ENCODE peak calls at places on chromosomes 3 and 15, in nine cellular contexts. P, E, W, U, M, A, G, N and Q are unnamed samples.

GRCh38 chr3:187041362-187042061 is 97.8 kb downstream of the RPL39L start:
- DNase-seq in P (no peak), E (peak; percentile 44), W (no peak), U (no peak), M (no peak), A (no peak), G (no peak), N (no peak), Q (no peak)

GRCh38 chr15:60583946-60584345 is 105.0 kb upstream of the ICE2 start:
- DNase-seq in P (no peak), E (no peak), W (no peak), U (peak; percentile 48), M (no peak), A (peak; percentile 64), G (no peak), N (no peak), Q (no peak)

GRCh38 chr3:31157893-31158620 is 263.6 kb upstream of the GADL1 start:
- DNase-seq in P (no peak), E (peak; percentile 35), W (no peak), U (peak; percentile 62), M (no peak), A (no peak), G (peak; percentile 16), N (no peak), Q (no peak)

GRCh38 chr15:44812029-44812517 is 75.7 kb downstream of the TRIM69 start:
- DNase-seq in P (peak; percentile 76), E (no peak), W (peak; percentile 95), U (no peak), M (no peak), A (no peak), G (no peak), N (peak; percentile 70), Q (no peak)

GRCh38 chr3:29718661-29719065 is 437.8 kb downstream of the RBMS3 start:
- DNase-seq in P (no peak), E (peak; percentile 17), W (no peak), U (peak; percentile 30), M (no peak), A (no peak), G (peak; percentile 65), N (no peak), Q (no peak)

GRCh38 chr15:43523646-43524045 is 6.2 kb downstream of the MAP1A start:
- DNase-seq in P (no peak), E (no peak), W (no peak), U (no peak), M (no peak), A (no peak), G (no peak), N (no peak), Q (no peak)

GRCh38 chr3:45583021-45583851 is 11.3 kb upstream of the LIMD1 start:
- DNase-seq in P (no peak), E (no peak), W (peak; percentile 37), U (no peak), M (no peak), A (no peak), G (no peak), N (no peak), Q (no peak)

GRCh38 chr3:39090922-39091321 is 16.5 kb downstream of the GORASP1 start:
- DNase-seq in P (no peak), E (no peak), W (no peak), U (no peak), M (no peak), A (no peak), G (no peak), N (no peak), Q (no peak)

GRCh38 chr3:25631989-25632388 is 32.7 kb downstream of the TOP2B start:
- DNase-seq in P (no peak), E (no peak), W (no peak), U (no peak), M (no peak), A (no peak), G (no peak), N (no peak), Q (no peak)

GRCh38 chr15:101114146-101114545 is 137.7 kb downstream of the CHSY1 start:
- DNase-seq in P (no peak), E (no peak), W (no peak), U (no peak), M (no peak), A (no peak), G (no peak), N (no peak), Q (no peak)

GRCh38 chr3:56187051-56187450 is 281.2 kb downstream of the ERC2 start:
- DNase-seq in P (no peak), E (no peak), W (no peak), U (no peak), M (no peak), A (no peak), G (no peak), N (no peak), Q (no peak)

GRCh38 chr3:64157150-64158035 is 67.9 kb downstream of the PRICKLE2 start:
- DNase-seq in P (peak; percentile 52), E (no peak), W (peak; percentile 59), U (no peak), M (no peak), A (no peak), G (peak; percentile 51), N (no peak), Q (no peak)

GRCh38 chr3:141414141-141414689 is 45.9 kb downstream of the ZBTB38 start:
- DNase-seq in P (no peak), E (peak; percentile 88), W (no peak), U (no peak), M (no peak), A (no peak), G (no peak), N (no peak), Q (no peak)

GRCh38 chr3:61682671-61683408 is 121.5 kb downstream of the PTPRG start:
- DNase-seq in P (no peak), E (peak; percentile 76), W (no peak), U (peak; percentile 80), M (no peak), A (no peak), G (no peak), N (no peak), Q (no peak)

GRCh38 chr3:43872901-43873300 is 182.2 kb downstream of the ABHD5 start:
- DNase-seq in P (no peak), E (peak; percentile 45), W (no peak), U (no peak), M (no peak), A (no peak), G (peak; percentile 54), N (no peak), Q (peak; percentile 21)

GRCh38 chr15:63899193-63899592 is 65.4 kb upstream of the HERC1 start:
- DNase-seq in P (no peak), E (no peak), W (no peak), U (no peak), M (no peak), A (no peak), G (no peak), N (no peak), Q (no peak)

GRCh38 chr3:42739401-42740158 is 33.5 kb downstream of the CCDC13 start:
- DNase-seq in P (no peak), E (no peak), W (peak; percentile 19), U (no peak), M (no peak), A (no peak), G (no peak), N (no peak), Q (peak; percentile 91)

GRCh38 chr3:52879090-52879489 is 18.3 kb downstream of the STIMATE start:
- DNase-seq in P (no peak), E (no peak), W (no peak), U (no peak), M (no peak), A (peak; percentile 49), G (no peak), N (no peak), Q (no peak)

GRCh38 chr3:99472385-99472784 is 166.0 kb upstream of the COL8A1 start:
- DNase-seq in P (no peak), E (peak; percentile 48), W (no peak), U (no peak), M (no peak), A (no peak), G (no peak), N (no peak), Q (no peak)

GRCh38 chr3:195212749-195213085 is 58.2 kb downstream of the XXYLT1 start:
- DNase-seq in P (no peak), E (no peak), W (peak; percentile 13), U (no peak), M (no peak), A (no peak), G (no peak), N (no peak), Q (no peak)
- H3K4me1 ChIP-seq in P (peaks cover 30% of the 10 kb centered on the region), E (peaks cover 37% of the 10 kb centered on the region), W (no peaks in the 10 kb centered on the region), U (no peaks in the 10 kb centered on the region), M (peaks cover 13% of the 10 kb centered on the region), A (peaks cover 19% of the 10 kb centered on the region), G (no peaks in the 10 kb centered on the region), N (no peaks in the 10 kb centered on the region), Q (peaks cover 38% of the 10 kb centered on the region)

DNA sequence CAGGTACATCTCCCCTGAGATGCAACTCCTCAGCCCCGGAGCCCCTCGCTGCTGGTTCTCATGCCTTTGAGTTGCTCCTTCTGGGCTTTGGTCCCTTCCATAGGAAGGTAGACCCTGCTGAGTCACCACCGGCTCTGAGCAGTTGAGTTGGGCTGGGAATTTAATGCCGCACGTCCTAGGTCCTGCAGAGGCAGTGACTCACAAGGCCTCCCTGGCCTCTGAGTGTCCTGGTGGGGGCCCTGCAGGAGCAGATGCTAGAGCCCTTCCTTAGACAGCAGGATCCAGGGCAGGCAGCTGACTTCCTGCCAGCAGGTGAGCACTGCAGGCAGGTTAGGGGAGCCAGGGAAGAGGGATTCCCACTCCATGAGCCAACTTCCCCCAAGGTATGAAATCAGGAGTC is 5.5 kb upstream of the NTRK3 start:
- DNase-seq in P (no peak), E (no peak), W (no peak), U (no peak), M (no peak), A (no peak), G (no peak), N (peak; percentile 21), Q (no peak)
- H3K36me3 ChIP-seq in P (no peaks in the 10 kb centered on the region), E (no peaks in the 10 kb centered on the region), W (no peaks in the 10 kb centered on the region), U (no peaks in the 10 kb centered on the region), M (no peaks in the 10 kb centered on the region), A (no peaks in the 10 kb centered on the region), G (no peaks in the 10 kb centered on the region), N (no peaks in the 10 kb centered on the region), Q (no peaks in the 10 kb centered on the region)

GRCh38 chr3:11155341-11156025 is 1.2 kb downstream of the HRH1 start:
- DNase-seq in P (peak; percentile 43), E (peak; percentile 94), W (peak; percentile 73), U (peak; percentile 63), M (peak; percentile 20), A (peak; percentile 73), G (peak; percentile 85), N (peak; percentile 68), Q (peak; percentile 83)
- H3K27me3 ChIP-seq in P (no peaks in the 10 kb centered on the region), E (no peaks in the 10 kb centered on the region), W (peaks cover 8% of the 10 kb centered on the region), U (peaks cover 66% of the 10 kb centered on the region), M (no peaks in the 10 kb centered on the region), A (peaks cover 53% of the 10 kb centered on the region), G (no peaks in the 10 kb centered on the region), N (peaks cover 4% of the 10 kb centered on the region), Q (no peaks in the 10 kb centered on the region)

DNA sequence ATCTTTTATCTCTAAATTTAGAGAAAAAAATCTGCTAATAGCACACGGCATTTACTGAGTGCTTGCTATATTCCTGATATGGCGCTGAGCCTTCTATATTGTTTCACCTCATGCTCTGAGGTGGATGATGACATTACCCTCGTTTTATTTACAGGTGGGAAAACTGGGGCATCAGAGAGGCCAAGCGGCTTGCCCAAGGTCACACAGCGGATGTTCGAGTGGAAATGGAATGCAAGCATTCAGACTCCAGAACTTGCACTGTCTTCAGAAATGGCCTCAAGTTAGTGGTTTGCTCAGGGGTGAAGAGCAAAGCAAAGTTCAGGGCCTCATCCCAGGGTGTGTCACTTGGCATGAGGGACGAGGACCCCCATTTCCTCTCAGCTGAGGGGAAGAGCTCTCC is 17.3 kb downstream of the EHD4 start:
- DNase-seq in P (no peak), E (no peak), W (no peak), U (no peak), M (no peak), A (no peak), G (no peak), N (no peak), Q (peak; percentile 23)
- H3K4me1 ChIP-seq in P (peaks cover 51% of the 10 kb centered on the region), E (peaks cover 9% of the 10 kb centered on the region), W (no peaks in the 10 kb centered on the region), U (no peaks in the 10 kb centered on the region), M (peaks cover 35% of the 10 kb centered on the region), A (peaks cover 11% of the 10 kb centered on the region), G (peaks cover 8% of the 10 kb centered on the region), N (peaks cover 22% of the 10 kb centered on the region), Q (peaks cover 58% of the 10 kb centered on the region)